ENCODE peak calls at places on chromosomes 7 and 10, in ten cellular contexts. N is CD4-positive, alpha-beta T cell; F is fibroblast of the aortic adventitia; Z is AG04450; J is brain microvascular endothelial cell; V is lower leg skin; K is body of pancreas; B is cardiac fibroblast; G is neural crest cell; L is nephron progenitor cell. E is an unnamed sample.

GRCh38 chr7:54846272-54846671 is 87.3 kb upstream of the SEC61G start:
- DNase-seq in N (no peak), F (no peak), Z (no peak), J (no peak), V (no peak), K (no peak), B (peak; percentile 69), G (no peak), L (no peak), E (no peak)

GRCh38 chr7:106840342-106840741 is 24.7 kb upstream of the PIK3CG start:
- DNase-seq in N (no peak), F (peak; percentile 64), Z (peak; percentile 26), J (peak; percentile 80), V (no peak), K (no peak), B (peak; percentile 83), G (no peak), L (no peak), E (peak; percentile 78)

GRCh38 chr7:111329367-111330234 is 232.7 kb downstream of the IMMP2L start:
- DNase-seq in N (no peak), F (peak; percentile 48), Z (no peak), J (no peak), V (no peak), K (no peak), B (peak; percentile 44), G (no peak), L (no peak), E (peak; percentile 48)

GRCh38 chr7:47265621-47266020 is 316.3 kb downstream of the TNS3 start:
- DNase-seq in N (no peak), F (no peak), Z (no peak), J (no peak), V (no peak), K (no peak), B (no peak), G (no peak), L (no peak), E (no peak)

GRCh38 chr7:18125536-18125935 is 97.9 kb upstream of the PRPS1L1 start:
- DNase-seq in N (no peak), F (peak; percentile 41), Z (no peak), J (no peak), V (no peak), K (no peak), B (no peak), G (no peak), L (no peak), E (no peak)

GRCh38 chr10:113524539-113525490 is 28.0 kb upstream of the HABP2 start:
- DNase-seq in N (no peak), F (peak; percentile 10), Z (no peak), J (peak; percentile 5), V (no peak), K (no peak), B (no peak), G (no peak), L (no peak), E (peak; percentile 17)

GRCh38 chr7:80876894-80877414 is 41.9 kb downstream of the SEMA3C start:
- DNase-seq in N (no peak), F (peak; percentile 43), Z (no peak), J (no peak), V (no peak), K (no peak), B (peak; percentile 32), G (no peak), L (peak; percentile 42), E (peak; percentile 85)

GRCh38 chr10:17025444-17026295 is 103.9 kb downstream of the CUBN start:
- DNase-seq in N (peak; percentile 40), F (peak; percentile 99), Z (peak; percentile 91), J (peak; percentile 100), V (no peak), K (no peak), B (peak; percentile 99), G (peak; percentile 41), L (no peak), E (peak; percentile 100)

GRCh38 chr10:73439055-73439454 is 5.7 kb upstream of the MSS51 start:
- DNase-seq in N (no peak), F (peak; percentile 48), Z (peak; percentile 11), J (no peak), V (no peak), K (no peak), B (peak; percentile 59), G (no peak), L (no peak), E (peak; percentile 43)

GRCh38 chr10:48475943-48476278 is 129.0 kb downstream of the ARHGAP22 start:
- DNase-seq in N (no peak), F (no peak), Z (no peak), J (no peak), V (no peak), K (no peak), B (no peak), G (no peak), L (no peak), E (no peak)

GRCh38 chr7:47672966-47673365 is 91.1 kb upstream of the TNS3 start:
- DNase-seq in N (no peak), F (no peak), Z (no peak), J (no peak), V (no peak), K (no peak), B (peak; percentile 20), G (no peak), L (no peak), E (no peak)

GRCh38 chr7:47037607-47038006 is 544.3 kb downstream of the TNS3 start:
- DNase-seq in N (no peak), F (no peak), Z (no peak), J (no peak), V (no peak), K (no peak), B (no peak), G (no peak), L (no peak), E (no peak)

GRCh38 chr7:30505174-30505697 is 607 bp upstream of the GGCT start:
- DNase-seq in N (no peak), F (no peak), Z (no peak), J (no peak), V (no peak), K (no peak), B (no peak), G (no peak), L (no peak), E (no peak)

GRCh38 chr10:133608855-133609254 is 17.7 kb downstream of the FRG2B start:
- DNase-seq in N (no peak), F (no peak), Z (no peak), J (no peak), V (no peak), K (no peak), B (peak; percentile 31), G (no peak), L (no peak), E (peak; percentile 20)

GRCh38 chr10:60524541-60524940 is 134.9 kb upstream of the ANK3 start:
- DNase-seq in N (no peak), F (peak; percentile 28), Z (peak; percentile 20), J (peak; percentile 88), V (no peak), K (no peak), B (peak; percentile 83), G (no peak), L (no peak), E (peak; percentile 5)

GRCh38 chr10:48634198-48634983 is 29.5 kb upstream of the ARHGAP22 start:
- DNase-seq in N (no peak), F (peak; percentile 95), Z (peak; percentile 57), J (peak; percentile 36), V (peak; percentile 56), K (no peak), B (peak; percentile 94), G (no peak), L (no peak), E (no peak)

GRCh38 chr7:81833401-81833800 is 63.6 kb upstream of the HGF start:
- DNase-seq in N (no peak), F (peak; percentile 63), Z (no peak), J (no peak), V (no peak), K (no peak), B (peak; percentile 50), G (no peak), L (no peak), E (no peak)

GRCh38 chr10:80498833-80499671 is 38.6 kb upstream of the SH2D4B start:
- DNase-seq in N (peak; percentile 37), F (peak; percentile 98), Z (peak; percentile 92), J (peak; percentile 96), V (peak; percentile 94), K (peak; percentile 89), B (peak; percentile 98), G (peak; percentile 30), L (no peak), E (peak; percentile 97)

GRCh38 chr10:94361161-94361794 is 1.5 kb downstream of the NOC3L start:
- DNase-seq in N (no peak), F (peak; percentile 42), Z (no peak), J (no peak), V (no peak), K (peak; percentile 51), B (peak; percentile 34), G (no peak), L (no peak), E (no peak)

GRCh38 chr10:13056461-13057077 is 43.4 kb upstream of the OPTN start:
- DNase-seq in N (no peak), F (peak; percentile 35), Z (peak; percentile 4), J (peak; percentile 29), V (no peak), K (no peak), B (peak; percentile 16), G (no peak), L (no peak), E (no peak)

GRCh38 chr7:127885843-127886242 is 145.4 kb downstream of the LRRC4 start:
- DNase-seq in N (no peak), F (peak; percentile 83), Z (no peak), J (peak; percentile 70), V (peak; percentile 20), K (peak; percentile 37), B (peak; percentile 74), G (no peak), L (no peak), E (peak; percentile 78)

GRCh38 chr10:126187399-126187798 is 200.9 kb downstream of the ADAM12 start:
- DNase-seq in N (no peak), F (no peak), Z (no peak), J (no peak), V (no peak), K (no peak), B (no peak), G (no peak), L (no peak), E (no peak)
- TF ChIP-seq CTCF in N (no peak), F (no peak), Z (no peak), J (no peak), V (no peak), K (no peak), B (no peak), G (no peak), L (no peak), E (no peak)

GRCh38 chr10:89466599-89467035 is 52.2 kb downstream of the IFIT5 start:
- DNase-seq in N (no peak), F (peak; percentile 56), Z (no peak), J (peak; percentile 42), V (no peak), K (no peak), B (peak; percentile 66), G (no peak), L (peak; percentile 6), E (peak; percentile 33)
- TF ChIP-seq CTCF in N (no peak), F (peak; percentile 65), Z (peak; percentile 64), J (peak; percentile 79), V (no peak), K (no peak), B (peak; percentile 66), G (peak; percentile 64), L (no peak), E (peak; percentile 75)

GRCh38 chr10:44339218-44339617 is 45.7 kb downstream of the CXCL12 start:
- DNase-seq in N (no peak), F (no peak), Z (peak; percentile 3), J (no peak), V (no peak), K (no peak), B (no peak), G (no peak), L (no peak), E (no peak)
- TF ChIP-seq CTCF in N (no peak), F (no peak), Z (no peak), J (no peak), V (no peak), K (no peak), B (no peak), G (no peak), L (no peak), E (no peak)

GRCh38 chr7:20647908-20648776 is 32.7 kb downstream of the ABCB5 start:
- DNase-seq in N (no peak), F (peak; percentile 47), Z (no peak), J (no peak), V (no peak), K (no peak), B (peak; percentile 38), G (peak; percentile 22), L (peak; percentile 47), E (no peak)
- TF ChIP-seq CTCF in N (no peak), F (peak; percentile 48), Z (peak; percentile 12), J (peak; percentile 74), V (no peak), K (no peak), B (peak; percentile 31), G (peak; percentile 65), L (peak; percentile 60), E (no peak)